ENCODE peak calls at places on chromosomes 7 and 10, in six cellular contexts. One of them, this sample, is unnamed.

GRCh38 chr10:90461437-90462155 is 396.2 kb downstream of the HTR7 start:
- DNase-seq in HFF-Myc: no peak
- DNase-seq in CD8-positive, alpha-beta T cell: no peak
- DNase-seq in astrocyte of the cerebellum: peak
- DNase-seq in lower lobe of right lung: no peak
- DNase-seq in sigmoid colon: no peak
- DNase-seq in this sample: no peak

GRCh38 chr7:72310301-72310700 is 101.8 kb downstream of the CALN1 start:
- DNase-seq in CD8-positive, alpha-beta T cell: no peak
- DNase-seq in HFF-Myc: no peak
- DNase-seq in astrocyte of the cerebellum: no peak
- DNase-seq in lower lobe of right lung: no peak
- DNase-seq in sigmoid colon: no peak
- DNase-seq in this sample: no peak

GRCh38 chr10:34475222-34475621 is 339.9 kb downstream of the PARD3 start:
- DNase-seq in sigmoid colon: no peak
- DNase-seq in CD8-positive, alpha-beta T cell: no peak
- DNase-seq in HFF-Myc: no peak
- DNase-seq in astrocyte of the cerebellum: no peak
- DNase-seq in lower lobe of right lung: no peak
- DNase-seq in this sample: no peak

GRCh38 chr10:102593074-102593803 is 51.0 kb upstream of the TRIM8 start:
- DNase-seq in CD8-positive, alpha-beta T cell: no peak
- DNase-seq in lower lobe of right lung: no peak
- DNase-seq in HFF-Myc: peak
- DNase-seq in astrocyte of the cerebellum: no peak
- DNase-seq in sigmoid colon: no peak
- DNase-seq in this sample: no peak

GRCh38 chr10:127872011-127872741 is 20.6 kb downstream of the CLRN3 start:
- DNase-seq in lower lobe of right lung: no peak
- DNase-seq in CD8-positive, alpha-beta T cell: no peak
- DNase-seq in sigmoid colon: no peak
- DNase-seq in HFF-Myc: no peak
- DNase-seq in astrocyte of the cerebellum: no peak
- DNase-seq in this sample: no peak

GRCh38 chr7:97094531-97094930 is 23.0 kb upstream of the SDHAF3 start:
- DNase-seq in HFF-Myc: no peak
- DNase-seq in lower lobe of right lung: no peak
- DNase-seq in sigmoid colon: no peak
- DNase-seq in astrocyte of the cerebellum: no peak
- DNase-seq in CD8-positive, alpha-beta T cell: no peak
- DNase-seq in this sample: no peak

GRCh38 chr7:77714195-77714594 is 17.9 kb downstream of the RSBN1L start:
- DNase-seq in CD8-positive, alpha-beta T cell: no peak
- DNase-seq in HFF-Myc: no peak
- DNase-seq in sigmoid colon: no peak
- DNase-seq in astrocyte of the cerebellum: no peak
- DNase-seq in lower lobe of right lung: no peak
- DNase-seq in this sample: no peak

GRCh38 chr10:12806228-12807095 is 195.1 kb downstream of the CCDC3 start:
- DNase-seq in astrocyte of the cerebellum: no peak
- DNase-seq in HFF-Myc: no peak
- DNase-seq in sigmoid colon: no peak
- DNase-seq in CD8-positive, alpha-beta T cell: no peak
- DNase-seq in lower lobe of right lung: no peak
- DNase-seq in this sample: no peak

GRCh38 chr10:58435297-58435696 is 50.1 kb downstream of the TFAM start:
- DNase-seq in HFF-Myc: peak
- DNase-seq in lower lobe of right lung: no peak
- DNase-seq in astrocyte of the cerebellum: peak
- DNase-seq in CD8-positive, alpha-beta T cell: no peak
- DNase-seq in sigmoid colon: no peak
- DNase-seq in this sample: peak

GRCh38 chr10:46052057-46052790 is 6.2 kb upstream of the MSMB start:
- DNase-seq in astrocyte of the cerebellum: no peak
- DNase-seq in sigmoid colon: no peak
- DNase-seq in lower lobe of right lung: no peak
- DNase-seq in HFF-Myc: no peak
- DNase-seq in CD8-positive, alpha-beta T cell: no peak
- DNase-seq in this sample: no peak
- TF ChIP-seq CTCF in astrocyte of the cerebellum: no peak
- TF ChIP-seq CTCF in sigmoid colon: no peak
- TF ChIP-seq CTCF in lower lobe of right lung: no peak
- TF ChIP-seq CTCF in HFF-Myc: no peak
- TF ChIP-seq CTCF in CD8-positive, alpha-beta T cell: no peak
- TF ChIP-seq CTCF in this sample: no peak

GRCh38 chr7:2689343-2689847 is 1.4 kb downstream of the AMZ1 start:
- DNase-seq in lower lobe of right lung: no peak
- DNase-seq in CD8-positive, alpha-beta T cell: no peak
- DNase-seq in sigmoid colon: no peak
- DNase-seq in astrocyte of the cerebellum: no peak
- DNase-seq in HFF-Myc: no peak
- DNase-seq in this sample: peak
- H3K4me3 ChIP-seq in lower lobe of right lung: no peak
- H3K4me3 ChIP-seq in CD8-positive, alpha-beta T cell: no peak
- H3K4me3 ChIP-seq in sigmoid colon: no peak
- H3K4me3 ChIP-seq in astrocyte of the cerebellum: no peak
- H3K4me3 ChIP-seq in HFF-Myc: no peak
- H3K4me3 ChIP-seq in this sample: peak

GRCh38 chr7:18119985-18120384 is 92.3 kb upstream of the PRPS1L1 start:
- DNase-seq in HFF-Myc: no peak
- DNase-seq in CD8-positive, alpha-beta T cell: no peak
- DNase-seq in astrocyte of the cerebellum: no peak
- DNase-seq in sigmoid colon: no peak
- DNase-seq in lower lobe of right lung: no peak
- DNase-seq in this sample: peak
- TF ChIP-seq CTCF in HFF-Myc: peak
- TF ChIP-seq CTCF in CD8-positive, alpha-beta T cell: no peak
- TF ChIP-seq CTCF in astrocyte of the cerebellum: peak
- TF ChIP-seq CTCF in sigmoid colon: no peak
- TF ChIP-seq CTCF in lower lobe of right lung: no peak
- TF ChIP-seq CTCF in this sample: peak

GRCh38 chr7:53119514-53119933 is 84.1 kb downstream of the POM121L12 start:
- DNase-seq in CD8-positive, alpha-beta T cell: no peak
- DNase-seq in astrocyte of the cerebellum: peak
- DNase-seq in HFF-Myc: no peak
- DNase-seq in sigmoid colon: no peak
- DNase-seq in lower lobe of right lung: no peak
- DNase-seq in this sample: no peak

DNA sequence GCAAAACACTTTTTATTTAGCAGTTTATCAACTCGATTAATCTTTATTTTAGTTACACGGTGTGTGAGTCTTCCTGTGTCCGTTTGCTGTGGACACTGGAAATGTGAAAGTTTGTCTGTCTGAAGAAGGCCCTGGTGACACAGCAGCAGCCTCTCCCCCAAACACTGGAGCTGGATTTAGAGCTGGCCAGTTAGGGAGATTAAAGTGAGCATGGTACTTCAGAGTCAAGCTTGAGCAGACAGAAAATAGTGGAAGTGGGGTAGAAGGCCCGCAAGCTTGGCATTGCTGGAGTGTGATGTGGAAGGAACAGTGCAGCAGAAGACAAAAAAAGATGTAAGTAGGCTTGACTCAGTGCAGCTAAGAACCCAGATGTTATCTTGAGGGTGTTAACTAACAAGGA is 85.9 kb downstream of the POM121L12 start:
- DNase-seq in astrocyte of the cerebellum: no peak
- DNase-seq in lower lobe of right lung: no peak
- DNase-seq in sigmoid colon: no peak
- DNase-seq in HFF-Myc: no peak
- DNase-seq in CD8-positive, alpha-beta T cell: no peak
- DNase-seq in this sample: no peak
- H3K4me3 ChIP-seq in astrocyte of the cerebellum: no peak
- H3K4me3 ChIP-seq in lower lobe of right lung: no peak
- H3K4me3 ChIP-seq in sigmoid colon: no peak
- H3K4me3 ChIP-seq in HFF-Myc: no peak
- H3K4me3 ChIP-seq in CD8-positive, alpha-beta T cell: no peak
- H3K4me3 ChIP-seq in this sample: no peak